ENCODE peak calls at places on chromosome 12, in four cellular contexts. C is Panc1, P is body of pancreas, M is cardiac muscle cell. F is an unnamed sample. For H3K4me1, the result is how much of the 10 kb centered on the place peaks cover.

GRCh38 chr12:4279120-4279690 is 5.6 kb downstream of the CCND2 start:
- DNase-seq in M (no peak), C (no peak), P (no peak), F (no peak)

GRCh38 chr12:80941916-80942315 is 4.2 kb upstream of the LIN7A start:
- DNase-seq in C (no peak), P (no peak), M (no peak), F (no peak)

GRCh38 chr12:124790650-124791400 is 72.8 kb downstream of the SCARB1 start:
- DNase-seq in M (no peak), C (no peak), P (no peak), F (no peak)

GRCh38 chr12:2680676-2681039 is 114.1 kb upstream of the FKBP4 start:
- DNase-seq in P (no peak), C (no peak), M (no peak), F (no peak)

GRCh38 chr12:95337176-95337575 is 119.6 kb downstream of the VEZT start:
- DNase-seq in C (no peak), M (peak), P (no peak), F (no peak)

GRCh38 chr12:68479261-68479581 is 131.5 kb upstream of the RAP1B start:
- DNase-seq in M (no peak), C (no peak), P (no peak), F (no peak)

GRCh38 chr12:6946033-6946919 is 2.5 kb downstream of the C12orf57 start:
- DNase-seq in C (no peak), M (peak), P (peak), F (peak)

GRCh38 chr12:24600559-24600958 is 348.3 kb downstream of the BCAT1 start:
- DNase-seq in M (no peak), P (no peak), C (no peak), F (peak)

GRCh38 chr12:45148619-45149018 is 67.3 kb upstream of the ANO6 start:
- DNase-seq in M (no peak), P (no peak), C (no peak), F (no peak)

GRCh38 chr12:45148017-45148416 is 67.9 kb upstream of the ANO6 start:
- DNase-seq in M (no peak), C (no peak), P (no peak), F (no peak)
- H3K27ac ChIP-seq in M (no peak), C (no peak), P (no peak), F (no peak)

GRCh38 chr12:27826076-27826475 is 46.0 kb upstream of the MANSC4 start:
- DNase-seq in P (no peak), C (no peak), M (no peak), F (peak)
- H3K4me1 ChIP-seq in P (under half), C (under half), M (under half), F (under half)

GRCh38 chr12:76081909-76082308 is 2.6 kb downstream of the NAP1L1 start:
- DNase-seq in C (no peak), M (no peak), P (no peak), F (no peak)

GRCh38 chr12:76083246-76083735 is 1.2 kb downstream of the NAP1L1 start:
- DNase-seq in M (no peak), P (no peak), C (no peak), F (no peak)

GRCh38 chr12:76085159-76085868 is 829 bp upstream of the NAP1L1 start:
- DNase-seq in C (no peak), M (peak), P (peak), F (no peak)

GRCh38 chr12:76083761-76084276 is 666 bp downstream of the NAP1L1 start:
- DNase-seq in P (peak), C (no peak), M (peak), F (peak)

DNA sequence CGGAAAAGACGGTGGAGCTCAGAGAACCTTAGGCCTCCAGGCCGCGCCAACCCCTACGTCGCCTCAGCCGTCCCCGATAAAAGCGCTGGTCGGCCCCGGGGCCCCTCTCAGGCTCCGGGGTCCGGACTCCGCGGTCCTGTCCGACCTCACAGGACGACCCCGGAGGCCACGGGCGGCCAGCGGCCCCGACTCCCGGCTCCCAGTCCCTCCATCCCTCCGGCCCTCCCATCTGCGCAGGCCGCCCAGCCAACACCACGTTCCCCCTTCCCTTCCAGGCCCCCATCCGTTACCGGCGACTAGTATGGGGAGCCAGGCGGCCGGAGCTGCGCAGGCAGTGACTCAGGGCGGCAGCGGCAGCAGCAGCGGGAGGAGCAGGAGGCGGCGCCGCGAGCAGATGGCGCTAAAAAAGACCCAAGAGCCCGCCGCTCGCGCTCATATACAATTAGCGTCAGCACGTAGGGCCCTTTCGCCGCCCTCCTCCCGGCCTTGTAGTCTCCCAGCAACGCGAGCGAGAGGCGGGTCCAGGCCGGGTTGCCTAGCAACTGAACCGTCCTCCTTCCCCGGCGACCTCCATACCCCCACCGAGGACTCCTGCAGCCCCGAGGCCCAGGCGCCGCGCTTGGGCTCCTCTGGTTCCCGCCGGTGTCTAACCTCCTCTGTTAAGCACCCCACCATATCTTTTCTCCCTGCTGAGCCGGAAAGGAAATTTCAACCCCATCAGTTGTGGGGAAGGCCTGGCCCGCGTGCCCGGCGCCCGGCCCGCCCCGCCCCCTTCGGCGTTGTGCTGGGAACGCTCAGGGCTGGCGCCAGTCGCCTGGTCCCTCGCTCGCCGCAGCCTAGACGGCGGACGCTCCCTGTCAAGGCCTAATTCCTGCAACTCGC is at the start of gene NAP1L1:
- DNase-seq in P (peak), M (peak), C (peak), F (peak)
- TF ChIP-seq CTCF in P (no peak), M (no peak), C (no peak), F (peak)

GRCh38 chr12:130044991-130045621 is 117.2 kb upstream of the FZD10 start:
- DNase-seq in P (no peak), M (no peak), C (no peak), F (no peak)

GRCh38 chr12:130053641-130054040 is 108.6 kb upstream of the FZD10 start:
- DNase-seq in P (no peak), M (no peak), C (no peak), F (no peak)

GRCh38 chr12:130051900-130052299 is 110.4 kb upstream of the FZD10 start:
- DNase-seq in C (no peak), M (no peak), P (no peak), F (no peak)

GRCh38 chr12:130054803-130055202 is 107.5 kb upstream of the FZD10 start:
- DNase-seq in M (no peak), P (no peak), C (no peak), F (no peak)

GRCh38 chr12:130049666-130050065 is 112.6 kb upstream of the FZD10 start:
- DNase-seq in P (no peak), M (no peak), C (no peak), F (no peak)
- H3K27ac ChIP-seq in P (no peak), M (no peak), C (no peak), F (no peak)

GRCh38 chr12:46385439-46385838 is 12.9 kb upstream of the SLC38A2 start:
- DNase-seq in C (no peak), P (no peak), M (no peak), F (no peak)

GRCh38 chr12:46388427-46388992 is 15.9 kb upstream of the SLC38A2 start:
- DNase-seq in M (peak), P (no peak), C (no peak), F (peak)

GRCh38 chr12:46386360-46386867 is 13.8 kb upstream of the SLC38A2 start:
- DNase-seq in M (peak), P (no peak), C (peak), F (peak)

GRCh38 chr12:46387697-46388096 is 15.1 kb upstream of the SLC38A2 start:
- DNase-seq in M (no peak), C (no peak), P (no peak), F (no peak)

GRCh38 chr12:46386877-46387629 is 14.5 kb upstream of the SLC38A2 start:
- DNase-seq in C (no peak), P (peak), M (peak), F (peak)
- H3K4me1 ChIP-seq in C (half or more), P (under half), M (half or more), F (half or more)

DNA sequence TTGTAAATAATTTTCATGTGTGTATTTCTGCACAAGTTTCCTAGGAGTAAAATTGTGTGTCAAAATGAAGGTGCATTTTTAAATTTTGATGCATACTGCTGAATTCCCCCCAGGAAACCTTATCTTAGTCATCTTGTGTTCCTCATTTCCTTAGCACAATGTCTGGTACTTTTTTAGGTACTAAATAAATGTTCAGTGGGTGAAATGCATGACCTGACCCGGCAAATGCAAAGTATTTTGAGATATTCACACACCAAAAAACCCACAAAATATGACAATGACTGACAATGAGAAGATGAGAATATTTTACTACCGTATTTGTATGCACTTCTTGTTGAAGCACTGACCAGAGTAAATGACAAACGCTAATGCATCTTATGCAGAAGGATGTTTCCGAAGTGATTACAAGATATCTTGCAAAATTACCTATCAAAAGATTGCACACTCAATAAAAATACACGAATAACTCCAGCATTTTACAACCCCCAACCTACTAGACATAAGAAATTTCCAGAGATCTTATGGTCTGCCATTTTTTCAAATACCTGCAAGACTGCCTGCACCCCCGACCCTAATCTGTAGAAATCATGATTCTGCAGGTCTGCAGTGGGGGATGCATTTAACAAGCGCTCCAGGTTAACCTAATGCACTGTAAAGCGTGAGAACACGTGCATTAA is 895 bp upstream of the PRKAB1 start:
- DNase-seq in C (no peak), P (no peak), M (no peak), F (no peak)
- TF ChIP-seq CTCF in C (no peak), P (no peak), M (no peak), F (no peak)